ENCODE peak calls at places on chromosome 19, in seven cellular contexts. L is heart left ventricle, K is lower lobe of right lung, R is psoas muscle, M is transverse colon, V is esophagus squamous epithelium, B is breast epithelium. S is an unnamed sample.

GRCh38 chr19:11693505-11694499 is 44.9 kb downstream of the ZNF823 start:
- DNase-seq in K (no peak), R (no peak), B (no peak), V (no peak), M (no peak), L (no peak), S (no peak)

GRCh38 chr19:54850930-54851329 is 687 bp downstream of the KIR3DL2 start:
- DNase-seq in R (no peak), K (no peak), M (no peak), L (no peak), B (no peak), V (no peak), S (no peak)

GRCh38 chr19:29565171-29565570 is 39.4 kb downstream of the VSTM2B start:
- DNase-seq in V (no peak), L (no peak), M (no peak), K (no peak), B (no peak), R (no peak), S (no peak)

GRCh38 chr19:13208131-13208963 is 58.1 kb downstream of the IER2 start:
- DNase-seq in R (peak; percentile 28), V (no peak), B (no peak), M (peak; percentile 44), K (peak; percentile 74), L (peak; percentile 54), S (peak; percentile 72)

GRCh38 chr19:13842294-13843103 is 34.4 kb upstream of the NANOS3 start:
- DNase-seq in L (peak; percentile 93), M (peak; percentile 88), V (no peak), K (peak; percentile 91), B (peak; percentile 89), R (peak; percentile 91), S (peak; percentile 94)

GRCh38 chr19:41848666-41849065 is 3.8 kb downstream of the DMRTC2 start:
- DNase-seq in L (no peak), V (no peak), B (no peak), M (no peak), K (no peak), R (no peak), S (no peak)

GRCh38 chr19:29294343-29294811 is 81.4 kb upstream of the UQCRFS1 start:
- DNase-seq in V (no peak), B (no peak), L (no peak), M (no peak), R (no peak), K (no peak), S (no peak)

GRCh38 chr19:8397746-8398721 is 7.9 kb downstream of the RAB11B start:
- DNase-seq in V (no peak), M (no peak), K (no peak), R (no peak), L (no peak), B (no peak), S (no peak)

GRCh38 chr19:19185853-19186728 is 5.9 kb downstream of the BORCS8 start:
- DNase-seq in R (no peak), L (no peak), V (no peak), M (peak; percentile 57), B (no peak), K (no peak), S (no peak)

GRCh38 chr19:34904846-34905527 is 21.7 kb upstream of the ZNF30 start:
- DNase-seq in L (no peak), R (no peak), K (no peak), V (no peak), M (no peak), B (no peak), S (peak; percentile 60)

GRCh38 chr19:827710-828321 is at the start of gene AZU1:
- DNase-seq in B (no peak), L (no peak), K (no peak), M (peak; percentile 67), R (no peak), V (no peak), S (no peak)

DNA sequence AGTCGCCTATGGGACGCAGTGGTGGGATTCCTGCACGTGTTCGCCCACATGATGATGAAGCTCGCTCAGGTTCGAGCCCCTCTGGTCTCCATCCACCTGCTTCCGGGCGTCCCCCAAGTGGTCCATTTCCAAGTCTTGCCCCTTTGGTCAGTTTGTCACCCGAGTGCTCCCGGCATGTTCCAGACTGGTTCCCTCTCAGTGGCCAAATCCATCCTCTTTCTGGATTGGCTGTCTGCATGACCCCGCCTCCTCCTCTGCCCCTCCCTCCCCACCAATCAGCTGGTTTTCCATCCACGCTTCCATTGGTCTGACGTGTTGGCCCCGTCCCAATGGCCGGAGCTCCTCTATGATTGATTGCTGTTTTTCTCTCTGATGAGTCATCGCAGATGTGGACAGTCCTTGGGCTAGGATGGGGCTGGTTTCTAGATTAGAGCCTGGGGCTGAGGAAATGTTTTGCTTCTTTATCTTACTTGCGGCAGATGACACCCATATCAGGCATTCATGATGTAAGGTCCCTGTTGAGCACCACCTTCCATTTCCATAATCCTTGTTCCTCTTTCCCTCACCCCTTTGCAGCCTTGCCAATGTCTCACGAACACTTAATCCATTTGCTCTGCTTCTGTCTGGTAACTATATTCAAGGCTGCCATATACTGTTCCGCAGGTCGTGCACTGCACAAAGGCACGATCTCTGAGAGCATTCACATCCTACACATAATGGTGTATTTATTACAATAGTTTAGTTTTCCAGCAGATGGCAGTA is 73.8 kb downstream of the MAP4K1 start:
- DNase-seq in R (peak; percentile 85), V (no peak), M (peak; percentile 42), L (peak; percentile 64), B (no peak), K (peak; percentile 76), S (peak; percentile 68)
- H3K4me3 ChIP-seq in R (no peak overlapping the region), V (peak overlapping the region; percentile 23), M (no peak overlapping the region), L (no peak overlapping the region), B (peak overlapping the region; percentile 26), K (peak overlapping the region; percentile 24), S (no peak overlapping the region)

GRCh38 chr19:44974809-44975347 is 19.7 kb downstream of the CLPTM1 start:
- DNase-seq in B (no peak), V (no peak), L (no peak), R (no peak), M (no peak), K (no peak), S (no peak)
- H3K27ac ChIP-seq in B (no peak overlapping the region), V (no peak overlapping the region), L (no peak overlapping the region), R (no peak overlapping the region), M (no peak overlapping the region), K (no peak overlapping the region), S (no peak overlapping the region)

GRCh38 chr19:31913103-31913710 is 432.2 kb upstream of the ZNF507 start:
- DNase-seq in B (no peak), M (no peak), V (no peak), L (no peak), K (no peak), R (no peak), S (no peak)
- H3K4me1 ChIP-seq in B (no peaks in the 10 kb centered on the region), M (no peaks in the 10 kb centered on the region), V (no peaks in the 10 kb centered on the region), L (no peaks in the 10 kb centered on the region), K (no peaks in the 10 kb centered on the region), R (no peaks in the 10 kb centered on the region), S (no peaks in the 10 kb centered on the region)

GRCh38 chr19:46611791-46612190 is 10.7 kb downstream of the CALM3 start:
- DNase-seq in K (peak; percentile 24), L (no peak), R (no peak), V (no peak), B (no peak), M (no peak), S (peak; percentile 31)

GRCh38 chr19:46608581-46609345 is 7.6 kb downstream of the CALM3 start:
- DNase-seq in M (peak; percentile 7), K (peak; percentile 43), L (no peak), V (no peak), B (no peak), R (no peak), S (no peak)

GRCh38 chr19:46609511-46610412 is 8.6 kb downstream of the CALM3 start:
- DNase-seq in B (no peak), V (no peak), R (no peak), K (peak; percentile 28), M (peak; percentile 6), L (no peak), S (peak; percentile 28)

GRCh38 chr19:46610413-46610775 is 9.3 kb downstream of the CALM3 start:
- DNase-seq in K (no peak), L (no peak), M (peak; percentile 2), V (no peak), B (no peak), R (no peak), S (no peak)

DNA sequence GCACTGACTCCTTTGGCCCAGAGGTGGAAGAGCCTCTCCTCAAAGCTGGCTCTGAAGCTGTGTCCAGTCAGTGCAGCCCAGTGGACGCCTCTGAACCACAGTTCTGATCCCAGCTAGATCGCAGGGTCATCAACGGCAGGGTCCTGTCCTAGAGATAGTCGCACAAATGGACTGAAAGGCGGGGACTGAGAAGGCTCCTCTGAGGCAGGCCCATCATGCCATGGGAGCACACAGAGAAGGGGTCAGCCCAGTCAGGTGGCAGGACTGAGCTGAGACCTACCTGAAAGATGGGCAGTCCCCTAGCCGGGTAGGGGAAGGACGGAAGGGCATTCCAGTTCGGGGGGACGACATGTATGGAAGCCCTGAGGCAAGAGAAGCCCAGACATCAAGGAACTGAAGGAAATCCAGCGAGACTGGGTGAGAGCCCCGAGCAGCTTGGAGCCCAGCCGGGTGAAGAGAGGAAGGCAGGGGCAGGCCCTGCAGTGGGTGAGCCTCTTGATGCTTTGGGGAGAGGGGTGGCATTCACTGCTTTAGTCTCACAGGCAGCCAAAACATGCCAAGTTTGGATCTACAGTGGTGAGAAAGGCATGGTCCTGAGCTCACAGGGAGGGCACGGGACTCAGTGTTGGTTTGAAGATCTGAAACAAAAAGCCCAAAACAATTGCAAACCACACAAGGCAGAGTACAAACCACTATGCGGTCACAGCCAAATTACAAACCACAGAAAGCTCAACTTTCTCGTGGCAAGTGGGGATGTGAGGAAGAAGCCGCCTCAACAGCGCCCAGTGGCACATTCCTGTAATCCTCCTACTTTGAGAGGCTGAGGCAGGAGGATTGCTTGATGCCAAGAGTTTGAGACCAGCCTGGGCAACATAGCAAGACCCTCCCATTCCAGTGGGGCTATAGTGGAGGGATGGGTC is 10.0 kb downstream of the CALM3 start:
- DNase-seq in K (no peak), V (no peak), R (no peak), L (no peak), B (no peak), M (peak; percentile 15), S (no peak)
- H3K4me3 ChIP-seq in K (no peak overlapping the region), V (no peak overlapping the region), R (no peak overlapping the region), L (no peak overlapping the region), B (no peak overlapping the region), M (no peak overlapping the region), S (no peak overlapping the region)

DNA sequence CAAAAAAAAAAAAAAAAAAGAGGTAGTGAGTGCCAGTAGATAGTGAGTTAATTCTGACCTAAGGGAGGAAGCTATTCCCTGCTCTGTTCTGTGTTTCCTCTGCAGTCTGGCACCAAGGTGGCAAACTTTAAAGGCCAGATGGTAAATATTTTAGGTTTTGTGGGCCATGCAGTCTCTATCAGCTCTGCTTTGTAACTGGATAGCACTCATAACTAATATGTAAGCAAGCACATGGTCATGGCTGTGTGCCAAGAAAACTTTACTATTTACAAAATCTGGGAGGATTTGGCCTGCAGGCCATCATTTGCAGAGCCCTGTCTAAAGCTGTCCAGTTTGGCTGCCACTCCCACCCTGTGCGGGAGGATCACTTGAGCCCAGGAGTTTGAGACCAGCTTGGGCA is 4.3 kb downstream of the PIN1 start:
- DNase-seq in M (no peak), L (no peak), R (no peak), B (no peak), V (no peak), K (no peak), S (no peak)
- H3K27ac ChIP-seq in M (no peak overlapping the region), L (no peak overlapping the region), R (no peak overlapping the region), B (no peak overlapping the region), V (no peak overlapping the region), K (no peak overlapping the region), S (no peak overlapping the region)

S was measured in left lung.